ENCODE peak calls at places on chromosomes 13 and 19, in four cellular contexts. J is lower leg skin, M is tibial nerve, C is neural progenitor cell. R is an unnamed sample.

GRCh38 chr13:112995395-112996091 is 26.5 kb downstream of the MCF2L start:
- DNase-seq in C (no peak), M (no peak), J (no peak), R (no peak)

GRCh38 chr13:108031859-108032258 is 183.5 kb downstream of the LIG4 start:
- DNase-seq in C (peak), M (no peak), J (no peak), R (no peak)

GRCh38 chr19:43432866-43433673 is 18.4 kb downstream of the TEX101 start:
- DNase-seq in J (peak), C (peak), M (no peak), R (peak)

GRCh38 chr13:44934724-44935123 is 54.5 kb downstream of the NUFIP1 start:
- DNase-seq in C (no peak), J (no peak), M (no peak), R (no peak)

GRCh38 chr19:35351441-35352176 is 3.9 kb downstream of the FFAR1 start:
- DNase-seq in C (no peak), J (no peak), M (no peak), R (no peak)

GRCh38 chr19:22523940-22524339 is 101.8 kb upstream of the ZNF98 start:
- DNase-seq in J (no peak), M (no peak), C (no peak), R (no peak)

GRCh38 chr13:71865858-71866172 is 1.2 kb downstream of the DACH1 start:
- DNase-seq in M (no peak), C (peak), J (no peak), R (no peak)

GRCh38 chr19:46605356-46605821 is 4.3 kb downstream of the CALM3 start:
- DNase-seq in J (no peak), M (peak), C (no peak), R (no peak)

GRCh38 chr19:10748924-10749434 is 31.1 kb downstream of the DNM2 start:
- DNase-seq in J (no peak), C (no peak), M (no peak), R (no peak)

GRCh38 chr19:48639483-48640375 is 2.5 kb upstream of the DBP start:
- DNase-seq in M (no peak), C (no peak), J (no peak), R (no peak)

GRCh38 chr19:48636859-48637448 is at the start of gene DBP:
- DNase-seq in J (no peak), M (no peak), C (no peak), R (peak)

GRCh38 chr19:48638831-48639381 is 1.7 kb upstream of the DBP start:
- DNase-seq in J (no peak), M (no peak), C (no peak), R (peak)

GRCh38 chr19:48637449-48637947 is 319 bp upstream of the DBP start:
- DNase-seq in C (peak), J (peak), M (peak), R (peak)

DNA sequence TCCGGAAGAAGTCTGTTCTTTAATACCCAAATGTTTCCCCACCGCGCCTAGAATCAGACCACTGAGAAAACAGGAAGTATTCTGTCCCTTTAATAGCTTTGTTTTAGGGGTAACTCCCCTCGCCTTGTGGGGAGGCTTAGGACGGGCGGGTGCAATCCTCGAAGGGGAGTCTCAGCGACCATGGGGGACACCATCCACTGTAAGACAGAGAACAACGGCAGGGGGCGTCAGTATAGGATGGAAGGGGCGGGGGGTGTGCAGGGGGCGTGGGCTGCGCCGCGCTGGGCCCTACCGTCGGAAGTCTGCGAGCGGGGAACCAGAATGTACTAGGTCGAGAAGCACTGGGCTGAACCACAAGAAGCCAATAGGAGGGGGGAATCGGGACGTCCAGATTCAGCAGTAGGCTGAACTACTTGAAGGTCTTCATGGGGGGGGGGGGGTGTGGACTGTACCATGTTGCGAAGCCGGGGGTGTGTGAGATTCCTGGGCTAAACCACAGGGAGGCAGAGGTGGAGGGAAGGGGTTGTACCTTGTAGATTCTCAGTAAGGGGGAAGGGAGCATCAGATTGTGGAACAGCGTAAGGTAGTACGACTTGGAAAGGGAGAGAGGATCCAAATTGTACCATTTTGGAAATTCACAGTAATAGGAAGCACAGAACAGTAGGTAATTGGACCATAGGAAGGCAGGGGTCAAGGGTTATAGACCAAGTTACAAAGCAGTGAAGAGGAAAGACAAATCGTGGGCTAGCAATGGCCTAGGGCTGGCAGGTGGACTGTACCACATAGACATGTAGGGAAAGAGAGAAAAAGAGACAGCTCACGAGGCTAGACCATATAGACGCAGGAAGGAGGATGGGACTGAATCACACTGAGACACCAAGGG is 1.0 kb upstream of the DBP start:
- DNase-seq in C (peak), J (peak), M (no peak), R (peak)
- TF ChIP-seq CTCF in C (peak), J (no peak), M (peak), R (no peak)

GRCh38 chr13:20127563-20128458 is 33.0 kb downstream of the GJA3 start:
- DNase-seq in M (no peak), C (peak), J (peak), R (peak)

GRCh38 chr13:20130012-20130411 is 30.8 kb downstream of the GJA3 start:
- DNase-seq in C (no peak), M (no peak), J (no peak), R (no peak)

GRCh38 chr13:20127263-20127562 is 33.6 kb downstream of the GJA3 start:
- DNase-seq in J (no peak), C (no peak), M (no peak), R (no peak)

GRCh38 chr13:20129076-20129475 is 31.8 kb downstream of the GJA3 start:
- DNase-seq in C (no peak), M (no peak), J (no peak), R (no peak)

GRCh38 chr13:20128459-20128927 is 32.4 kb downstream of the GJA3 start:
- DNase-seq in J (no peak), M (no peak), C (peak), R (peak)
- TF ChIP-seq CTCF in J (no peak), M (no peak), C (peak), R (no peak)

GRCh38 chr19:4267101-4267900 is 11.8 kb upstream of the SHD start:
- DNase-seq in M (peak), C (peak), J (peak), R (peak)

GRCh38 chr19:4272894-4273293 is 6.2 kb upstream of the SHD start:
- DNase-seq in C (no peak), J (no peak), M (no peak), R (no peak)

GRCh38 chr19:4266253-4267000 is 12.6 kb upstream of the SHD start:
- DNase-seq in M (no peak), C (no peak), J (no peak), R (no peak)

GRCh38 chr19:4267901-4268815 is 10.9 kb upstream of the SHD start:
- DNase-seq in C (no peak), M (no peak), J (no peak), R (no peak)

DNA sequence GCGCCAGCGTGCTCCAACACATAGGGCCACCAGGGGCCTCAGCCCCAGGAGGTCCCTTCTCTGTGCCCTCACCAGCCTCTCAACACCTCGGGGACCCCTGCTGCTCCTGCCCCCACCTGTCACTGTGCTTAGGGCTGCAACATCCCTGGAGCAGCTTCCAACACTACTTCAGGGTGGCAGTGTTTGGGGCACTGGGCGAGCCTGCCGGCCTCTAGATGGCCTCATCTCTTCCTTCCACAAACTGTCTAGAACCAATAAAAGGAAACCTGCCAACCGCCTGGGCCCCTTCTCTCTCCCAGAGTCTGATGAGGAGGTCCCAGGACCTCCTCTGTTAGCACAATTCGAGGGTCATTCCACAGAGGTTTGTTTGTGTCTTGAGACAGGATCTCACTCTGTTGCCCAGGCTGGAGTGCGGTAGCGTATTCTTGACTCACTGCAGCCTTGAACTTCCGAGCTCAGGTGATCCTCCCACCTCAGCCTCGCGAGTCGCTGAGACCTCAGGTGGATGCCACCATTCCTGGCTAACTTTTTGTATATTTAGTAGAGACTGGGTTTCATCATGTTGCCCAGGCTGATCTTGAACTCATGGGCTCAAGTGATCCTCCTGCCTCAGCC is 10.1 kb upstream of the SHD start:
- DNase-seq in C (no peak), M (no peak), J (no peak), R (no peak)
- TF ChIP-seq CTCF in C (no peak), M (no peak), J (no peak), R (no peak)

GRCh38 chr19:57687363-57688010 is 5.7 kb downstream of the ZNF551 start:
- DNase-seq in J (no peak), C (no peak), M (no peak), R (no peak)

GRCh38 chr19:57689750-57690149 is 8.0 kb downstream of the ZNF551 start:
- DNase-seq in J (no peak), M (no peak), C (no peak), R (no peak)

GRCh38 chr19:57682226-57682766 is 519 bp downstream of the ZNF551 start:
- DNase-seq in C (no peak), M (no peak), J (no peak), R (no peak)

GRCh38 chr19:57686727-57687126 is 5.0 kb downstream of the ZNF551 start:
- DNase-seq in M (no peak), J (no peak), C (no peak), R (no peak)

DNA sequence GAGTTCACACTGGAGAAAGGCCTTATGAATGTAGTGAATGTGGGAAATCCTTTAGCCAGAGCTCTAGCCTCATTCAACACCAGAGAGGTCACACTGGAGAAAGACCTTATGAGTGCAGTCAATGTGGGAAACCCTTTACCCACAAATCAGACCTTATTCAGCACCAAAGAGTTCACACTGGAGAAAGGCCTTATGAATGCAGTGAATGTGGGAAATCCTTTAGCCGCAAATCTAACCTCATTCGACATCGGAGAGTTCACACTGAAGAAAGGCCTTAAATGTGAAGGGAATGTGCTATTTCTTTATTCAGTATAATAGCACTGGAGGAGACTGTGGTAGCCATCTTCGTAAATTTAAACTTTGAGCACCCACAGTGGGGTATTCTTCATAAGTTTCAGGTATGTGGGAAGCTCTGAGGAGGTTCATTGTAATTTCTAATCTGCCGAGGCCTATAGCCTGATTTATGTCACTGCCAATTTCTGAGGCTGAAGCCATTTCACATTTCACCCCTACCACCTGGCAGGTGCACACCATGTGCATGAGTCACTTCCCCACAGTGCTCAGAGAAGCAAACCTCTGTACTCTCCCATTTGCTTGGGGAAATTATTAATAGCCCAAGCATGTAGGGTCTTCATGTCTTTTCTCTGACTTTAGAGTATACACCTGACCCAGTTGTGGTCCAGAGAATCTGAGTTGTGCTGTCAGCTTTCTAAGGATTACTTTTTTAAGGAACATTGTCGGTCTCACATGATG is 6.4 kb downstream of the ZNF551 start:
- DNase-seq in M (no peak), C (no peak), J (no peak), R (no peak)
- TF ChIP-seq CTCF in M (no peak), C (no peak), J (no peak), R (no peak)

DNA sequence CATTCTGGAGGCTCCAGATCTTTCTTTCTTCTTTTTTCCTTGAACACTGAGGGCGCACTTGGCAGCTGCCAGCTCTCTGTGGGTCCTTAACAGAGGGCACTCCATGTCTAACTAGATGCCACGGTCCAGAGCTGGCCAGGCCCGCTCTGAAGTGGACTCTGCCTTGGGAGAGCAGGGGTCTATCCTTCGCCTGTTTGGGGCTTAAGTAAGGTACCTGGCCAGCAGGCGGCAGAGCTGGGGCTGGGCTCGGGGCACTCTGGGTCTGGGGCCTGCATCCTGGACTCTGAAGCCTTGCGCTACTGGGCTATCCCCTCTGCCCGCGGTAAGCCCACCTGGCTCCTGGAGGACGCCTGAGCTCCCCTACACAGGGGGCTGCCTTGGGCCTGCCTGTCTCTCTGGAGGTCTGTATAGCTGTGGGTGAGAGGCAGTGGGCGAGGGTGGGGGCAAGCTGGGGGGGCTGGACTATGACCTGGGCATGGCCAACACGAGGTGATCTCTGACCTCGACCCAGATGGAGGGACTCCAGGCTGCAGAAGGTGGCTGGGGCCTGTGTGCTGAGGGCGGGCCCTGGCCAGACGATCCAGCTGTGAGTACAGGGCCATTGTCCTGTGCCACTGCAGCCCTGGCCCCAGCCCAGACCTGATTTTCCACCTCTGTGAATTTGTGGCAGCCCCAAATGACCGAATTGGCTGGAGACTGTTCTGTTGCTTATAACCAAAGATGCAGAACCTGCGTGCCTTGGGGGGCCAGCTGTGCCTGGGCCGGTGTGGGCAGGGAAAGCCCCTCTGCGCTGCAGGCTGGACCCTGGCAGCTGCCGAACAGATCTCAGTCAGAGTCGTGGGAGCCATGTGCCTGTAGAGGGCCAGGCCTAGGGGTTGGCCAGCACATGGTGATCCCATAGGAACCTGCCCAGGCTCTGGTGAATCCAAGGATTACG is 26.5 kb downstream of the CEBPG start:
- DNase-seq in C (no peak), M (peak), J (no peak), R (no peak)
- TF ChIP-seq CTCF in C (no peak), M (no peak), J (no peak), R (no peak)

GRCh38 chr19:42389899-42390298 is at the start of gene CNFN:
- DNase-seq in M (no peak), J (no peak), C (no peak), R (no peak)

GRCh38 chr19:42388851-42389489 is 1.1 kb downstream of the CNFN start:
- DNase-seq in M (no peak), J (no peak), C (no peak), R (no peak)

GRCh38 chr19:42392165-42392564 is 2.1 kb upstream of the CNFN start:
- DNase-seq in C (no peak), M (no peak), J (no peak), R (no peak)

GRCh38 chr19:42386974-42387707 is 3.0 kb downstream of the CNFN start:
- DNase-seq in M (peak), J (peak), C (peak), R (peak)
- TF ChIP-seq CTCF in M (peak), J (no peak), C (peak), R (peak)

GRCh38 chr13:25267715-25268114 is 19.6 kb downstream of the MTMR6 start:
- DNase-seq in C (no peak), M (no peak), J (no peak), R (no peak)
- TF ChIP-seq CTCF in C (peak), M (no peak), J (no peak), R (no peak)

GRCh38 chr19:14683439-14683838 is 6.4 kb upstream of the ZNF333 start:
- DNase-seq in C (no peak), M (no peak), J (no peak), R (no peak)

GRCh38 chr19:14682084-14682483 is 7.4 kb upstream of the ADGRE3 start:
- DNase-seq in C (no peak), J (no peak), M (no peak), R (no peak)

GRCh38 chr19:14689598-14690503 is at the start of gene ZNF333:
- DNase-seq in M (peak), J (peak), C (peak), R (peak)

GRCh38 chr19:14686411-14686810 is 3.4 kb upstream of the ZNF333 start:
- DNase-seq in C (peak), J (no peak), M (no peak), R (no peak)
- TF ChIP-seq CTCF in C (peak), J (no peak), M (no peak), R (no peak)

R was measured in nephron progenitor cell.